ENCODE peak calls at places on chromosomes 2 and 18, in four cellular contexts. K is upper lobe of left lung, A is breast epithelium, P is body of pancreas. Q is an unnamed sample.

GRCh38 chr18:70416496-70416895 is 127.7 kb downstream of the SOCS6 start:
- DNase-seq in A (no peak), K (no peak), P (no peak), Q (no peak)

GRCh38 chr2:53202063-53202462 is 565.5 kb upstream of the CHAC2 start:
- DNase-seq in K (peak; percentile 52), P (peak; percentile 72), A (no peak), Q (peak; percentile 31)

GRCh38 chr18:7105943-7106342 is 11.7 kb downstream of the LAMA1 start:
- DNase-seq in A (no peak), P (no peak), K (no peak), Q (no peak)

GRCh38 chr2:177165731-177166711 is 46.6 kb upstream of the HNRNPA3 start:
- DNase-seq in K (no peak), A (no peak), P (no peak), Q (no peak)

GRCh38 chr18:48228301-48228715 is 180.9 kb downstream of the ZBTB7C start:
- DNase-seq in A (peak; percentile 55), K (peak; percentile 47), P (no peak), Q (peak; percentile 64)

GRCh38 chr2:159010340-159010739 is 41.9 kb downstream of the TANC1 start:
- DNase-seq in P (no peak), A (no peak), K (no peak), Q (no peak)

GRCh38 chr2:241232736-241233575 is 44.5 kb downstream of the ANO7 start:
- DNase-seq in P (no peak), A (no peak), K (no peak), Q (no peak)

GRCh38 chr2:181857471-181857870 is 34.1 kb upstream of the ITPRID2 start:
- DNase-seq in K (no peak), A (no peak), P (no peak), Q (no peak)

GRCh38 chr2:21501344-21502027 is 377.7 kb downstream of the TDRD15 start:
- DNase-seq in K (no peak), P (no peak), A (no peak), Q (no peak)

GRCh38 chr18:59249186-59249774 is 24.0 kb downstream of the RAX start:
- DNase-seq in P (peak; percentile 64), K (no peak), A (no peak), Q (no peak)

GRCh38 chr2:231900486-231900942 is 25.7 kb downstream of the NPPC start:
- DNase-seq in K (peak; percentile 78), P (peak; percentile 89), A (no peak), Q (peak; percentile 37)

GRCh38 chr2:6814312-6814711 is 51.4 kb downstream of the CMPK2 start:
- DNase-seq in P (no peak), A (no peak), K (no peak), Q (no peak)

GRCh38 chr2:127014630-127015029 is 92.3 kb downstream of the BIN1 start:
- DNase-seq in P (no peak), K (no peak), A (no peak), Q (no peak)

GRCh38 chr2:168457177-168457905 is 1.3 kb downstream of the CERS6 start:
- DNase-seq in K (no peak), P (no peak), A (no peak), Q (no peak)

GRCh38 chr2:37654932-37655331 is 16.5 kb downstream of the CDC42EP3 start:
- DNase-seq in A (no peak), P (no peak), K (no peak), Q (no peak)

GRCh38 chr2:36677995-36678605 is 18.4 kb upstream of the VIT start:
- DNase-seq in K (peak; percentile 25), P (no peak), A (no peak), Q (no peak)

GRCh38 chr2:230434677-230435324 is 18.8 kb downstream of the SP100 start:
- DNase-seq in A (no peak), K (no peak), P (no peak), Q (no peak)

GRCh38 chr2:222877556-222878278 is 16.9 kb downstream of the ACSL3 start:
- DNase-seq in A (no peak), K (no peak), P (no peak), Q (no peak)

GRCh38 chr2:183455056-183455455 is 330.8 kb downstream of the NUP35 start:
- DNase-seq in P (no peak), K (no peak), A (no peak), Q (no peak)

GRCh38 chr18:21196426-21196825 is 45.6 kb upstream of the GREB1L start:
- DNase-seq in A (no peak), P (no peak), K (no peak), Q (no peak)

GRCh38 chr18:10230072-10230471 is 224.4 kb upstream of the APCDD1 start:
- DNase-seq in K (no peak), P (no peak), A (no peak), Q (no peak)

GRCh38 chr2:71459084-71459431 is 5.7 kb downstream of the DYSF start:
- DNase-seq in A (no peak), P (no peak), K (no peak), Q (no peak)

GRCh38 chr2:177893880-177894279 is 178.7 kb downstream of the PDE11A start:
- DNase-seq in P (no peak), A (no peak), K (no peak), Q (no peak)

GRCh38 chr2:85921659-85922058 is 32.9 kb upstream of the ST3GAL5 start:
- DNase-seq in K (no peak), A (no peak), P (no peak), Q (no peak)

GRCh38 chr2:26591619-26592505 is 49.3 kb downstream of the CIB4 start:
- DNase-seq in P (peak; percentile 7), A (no peak), K (peak; percentile 7), Q (no peak)

GRCh38 chr2:135424849-135425248 is 106.2 kb downstream of the ZRANB3 start:
- DNase-seq in P (no peak), K (no peak), A (no peak), Q (no peak)

GRCh38 chr2:240384711-240385450 is 50.6 kb upstream of the GPC1 start:
- DNase-seq in K (no peak), P (no peak), A (no peak), Q (no peak)

GRCh38 chr2:240775911-240776310 is 44.1 kb downstream of the KIF1A start:
- DNase-seq in K (no peak), A (no peak), P (no peak), Q (no peak)

GRCh38 chr2:136255648-136256461 is 137.9 kb upstream of the CXCR4 start:
- DNase-seq in K (no peak), P (no peak), A (no peak), Q (no peak)

GRCh38 chr2:127389778-127390435 is 2.1 kb upstream of the MAP3K2 start:
- DNase-seq in K (no peak), P (no peak), A (no peak), Q (no peak)

GRCh38 chr2:118430510-118431187 is 342.4 kb downstream of the INSIG2 start:
- DNase-seq in P (no peak), K (no peak), A (no peak), Q (no peak)

GRCh38 chr2:233477548-233478433 is 88.8 kb downstream of the USP40 start:
- DNase-seq in P (no peak), A (no peak), K (no peak), Q (no peak)

GRCh38 chr2:133566967-133567645 is 1.2 kb downstream of the NCKAP5 start:
- DNase-seq in A (peak; percentile 62), P (no peak), K (peak; percentile 39), Q (peak; percentile 67)

GRCh38 chr2:144894612-144895300 is 374.8 kb upstream of the ZEB2 start:
- DNase-seq in K (no peak), A (no peak), P (no peak), Q (no peak)

GRCh38 chr2:45578056-45578843 is 32.8 kb downstream of the SRBD1 start:
- DNase-seq in K (no peak), A (no peak), P (no peak), Q (no peak)

GRCh38 chr2:174399171-174399570 is 3.6 kb downstream of the SCRN3 start:
- DNase-seq in P (no peak), K (no peak), A (no peak), Q (no peak)

GRCh38 chr2:174397773-174398172 is 2.2 kb downstream of the SCRN3 start:
- DNase-seq in P (no peak), K (no peak), A (no peak), Q (no peak)

GRCh38 chr2:174392706-174393105 is 2.8 kb upstream of the SCRN3 start:
- DNase-seq in A (no peak), P (no peak), K (no peak), Q (no peak)

GRCh38 chr2:174400853-174401252 is 5.3 kb downstream of the SCRN3 start:
- DNase-seq in P (no peak), K (no peak), A (no peak), Q (no peak)

DNA sequence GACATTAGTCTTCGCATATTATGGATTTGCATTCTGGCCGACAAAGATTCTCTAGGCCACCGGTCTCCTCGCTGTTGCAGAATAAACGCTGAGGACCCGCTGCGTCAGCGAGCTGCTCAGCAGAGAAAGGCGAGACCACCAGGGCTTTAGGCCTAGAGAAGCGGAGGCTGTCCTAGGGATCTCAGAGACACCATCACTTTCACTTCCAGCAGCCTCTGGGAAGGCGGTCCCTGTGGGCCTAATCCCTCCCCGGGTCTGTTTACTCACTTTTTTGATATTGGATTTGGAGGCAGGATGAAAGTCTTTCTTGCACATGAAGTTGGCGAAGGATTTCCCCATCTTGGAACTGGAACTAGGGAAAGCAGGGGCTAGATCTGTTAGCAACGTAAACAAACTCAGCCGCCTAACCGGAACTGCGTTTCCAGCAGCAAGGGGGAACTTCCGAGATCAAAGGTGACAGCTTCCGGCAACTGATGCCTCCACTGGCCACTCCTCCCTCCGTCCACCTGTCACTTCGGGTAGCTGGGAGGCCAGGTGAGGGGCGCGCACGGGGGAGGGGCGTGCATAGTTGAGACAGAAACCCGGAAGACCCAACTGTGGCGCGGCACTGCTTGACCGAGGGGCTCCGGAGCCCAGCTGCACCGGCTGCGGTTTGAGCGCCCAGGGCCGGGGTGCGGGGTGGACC is at the start of gene SCRN3:
- DNase-seq in P (peak; percentile 85), A (peak; percentile 57), K (peak; percentile 92), Q (peak; percentile 89)
- TF ChIP-seq POLR2A in P (peak; percentile 44), A (no peak), K (peak; percentile 60), Q (no peak)

GRCh38 chr2:27977623-27978312 is 87.2 kb downstream of the BABAM2 start:
- DNase-seq in K (no peak), P (no peak), A (no peak), Q (no peak)
- TF ChIP-seq POLR2A in K (no peak), P (no peak), A (no peak), Q (no peak)

GRCh38 chr2:281381-281780 is 6.5 kb downstream of the ALKAL2 start:
- DNase-seq in K (no peak), A (no peak), P (no peak), Q (no peak)
- TF ChIP-seq POLR2A in K (no peak), A (no peak), P (no peak), Q (no peak)

GRCh38 chr2:73983322-73984202 is 1.1 kb upstream of the TET3 start:
- DNase-seq in K (peak; percentile 95), A (peak; percentile 97), P (peak; percentile 97), Q (peak; percentile 95)
- TF ChIP-seq POLR2A in K (peak; percentile 59), A (peak; percentile 9), P (peak; percentile 60), Q (no peak)